ENCODE peak calls at places on chromosomes 4 and X, in five cellular contexts. S is cardiac muscle cell; O is CD14-positive monocyte; R is CD8-positive, alpha-beta memory T cell; Y is pancreas. W is an unnamed sample.

GRCh38 chr4:122577808-122578781 is 42.8 kb downstream of the IL21 start:
- DNase-seq in S (peak), O (no peak), R (peak), Y (no peak), W (peak)

GRCh38 chrX:49077941-49078340 is 1.7 kb downstream of the WDR45 start:
- DNase-seq in S (no peak), O (no peak), R (no peak), Y (no peak), W (no peak)

GRCh38 chrX:39725928-39726619 is 371.7 kb downstream of the BCOR start:
- DNase-seq in S (no peak), O (no peak), R (no peak), Y (no peak), W (no peak)

GRCh38 chrX:108437789-108438623 is at the start of gene COL4A6:
- DNase-seq in S (peak), O (no peak), R (no peak), Y (no peak), W (no peak)

GRCh38 chr4:25860586-25861421 is 2.0 kb downstream of the SEL1L3 start:
- DNase-seq in S (no peak), O (peak), R (no peak), Y (no peak), W (peak)

GRCh38 chr4:6342530-6343293 is 73.1 kb downstream of the WFS1 start:
- DNase-seq in S (peak), O (no peak), R (no peak), Y (no peak), W (no peak)

GRCh38 chr4:182809417-182810102 is 107.6 kb downstream of the DCTD start:
- DNase-seq in S (no peak), O (no peak), R (no peak), Y (no peak), W (no peak)

GRCh38 chr4:140233811-140234696 is 80.1 kb upstream of the MAML3 start:
- DNase-seq in S (no peak), O (no peak), R (no peak), Y (no peak), W (no peak)

GRCh38 chrX:153794897-153795816 is 689 bp downstream of the SSR4 start:
- DNase-seq in S (no peak), O (no peak), R (no peak), Y (peak), W (no peak)

GRCh38 chrX:9586992-9587392 is 122.1 kb downstream of the TBL1X start:
- DNase-seq in S (peak), O (no peak), R (no peak), Y (no peak), W (no peak)

GRCh38 chr4:182188622-182189021 is 54.6 kb upstream of the TENM3 start:
- DNase-seq in S (no peak), O (no peak), R (no peak), Y (no peak), W (no peak)

W was measured in SIG-M5.